ENCODE peak calls at places on chromosome 13, in five cellular contexts. One of them, this sample, is unnamed.

GRCh38 chr13:59534806-59535205 is 628.9 kb downstream of the DIAPH3 start:
- DNase-seq in myocyte: no peak
- DNase-seq in LoVo: no peak
- DNase-seq in epithelial cell of esophagus: no peak
- DNase-seq in AG10803: no peak
- DNase-seq in this sample: no peak

GRCh38 chr13:98482476-98483444 is 94.1 kb downstream of the STK24 start:
- DNase-seq in epithelial cell of esophagus: peak; percentile 40
- DNase-seq in LoVo: no peak
- DNase-seq in AG10803: peak; percentile 86
- DNase-seq in myocyte: peak; percentile 96
- DNase-seq in this sample: no peak

GRCh38 chr13:26247011-26247410 is 6.9 kb upstream of the CDK8 start:
- DNase-seq in AG10803: no peak
- DNase-seq in LoVo: no peak
- DNase-seq in myocyte: no peak
- DNase-seq in epithelial cell of esophagus: no peak
- DNase-seq in this sample: no peak

GRCh38 chr13:52411629-52412028 is 5.7 kb upstream of the THSD1 start:
- DNase-seq in LoVo: no peak
- DNase-seq in epithelial cell of esophagus: peak; percentile 99
- DNase-seq in AG10803: peak; percentile 53
- DNase-seq in myocyte: peak; percentile 48
- DNase-seq in this sample: no peak

GRCh38 chr13:25839356-25839755 is 212.5 kb downstream of the SHISA2 start:
- DNase-seq in myocyte: no peak
- DNase-seq in AG10803: no peak
- DNase-seq in epithelial cell of esophagus: no peak
- DNase-seq in LoVo: no peak
- DNase-seq in this sample: no peak

GRCh38 chr13:44274838-44275237 is 98.8 kb upstream of the SERP2 start:
- DNase-seq in LoVo: no peak
- DNase-seq in myocyte: peak; percentile 53
- DNase-seq in AG10803: no peak
- DNase-seq in epithelial cell of esophagus: no peak
- DNase-seq in this sample: peak; percentile 30

GRCh38 chr13:21557995-21558394 is 46.0 kb downstream of the MICU2 start:
- DNase-seq in epithelial cell of esophagus: peak; percentile 51
- DNase-seq in myocyte: peak; percentile 41
- DNase-seq in LoVo: no peak
- DNase-seq in AG10803: peak; percentile 30
- DNase-seq in this sample: no peak

GRCh38 chr13:105118577-105118976 is 1416.9 kb downstream of the EFNB2 start:
- DNase-seq in AG10803: no peak
- DNase-seq in epithelial cell of esophagus: no peak
- DNase-seq in LoVo: no peak
- DNase-seq in myocyte: no peak
- DNase-seq in this sample: no peak

GRCh38 chr13:26132756-26133155 is 80.9 kb upstream of the SHISA2 start:
- DNase-seq in epithelial cell of esophagus: no peak
- DNase-seq in myocyte: peak; percentile 15
- DNase-seq in AG10803: peak; percentile 6
- DNase-seq in LoVo: no peak
- DNase-seq in this sample: no peak

GRCh38 chr13:49248433-49249002 is 793 bp downstream of the CDADC1 start:
- DNase-seq in epithelial cell of esophagus: peak; percentile 33
- DNase-seq in myocyte: peak; percentile 22
- DNase-seq in LoVo: no peak
- DNase-seq in AG10803: peak; percentile 24
- DNase-seq in this sample: no peak

GRCh38 chr13:20658451-20658850 is 45.0 kb upstream of the IL17D start:
- DNase-seq in epithelial cell of esophagus: no peak
- DNase-seq in LoVo: no peak
- DNase-seq in AG10803: no peak
- DNase-seq in myocyte: no peak
- DNase-seq in this sample: no peak

This sample was measured in central memory CD8-positive, alpha-beta T cell.